ENCODE peak calls at places on chromosomes 7 and 10, in six cellular contexts. J, I, F, H, A and S are unnamed samples.
A peak's percentile ranks its signal among the peaks of the same experiment; 100 is the strongest.

GRCh38 chr7:99373086-99374066 is 1.2 kb upstream of the ARPC1B start:
- DNase-seq in A (no peak), F (no peak), I (no peak), H (no peak), J (no peak), S (no peak)

GRCh38 chr7:11923376-11923922 is 91.5 kb upstream of the THSD7A start:
- DNase-seq in A (no peak), I (no peak), F (no peak), H (no peak), J (no peak), S (no peak)

GRCh38 chr7:15461576-15461975 is 100.2 kb downstream of the AGMO start:
- DNase-seq in I (peak; percentile 84), F (no peak), H (peak; percentile 0), J (no peak), A (peak; percentile 74), S (no peak)

GRCh38 chr10:122176232-122176865 is 94.7 kb upstream of the BTBD16 start:
- DNase-seq in I (no peak), A (no peak), F (no peak), J (peak; percentile 56), H (no peak), S (no peak)

GRCh38 chr7:118129037-118129436 is 54.9 kb upstream of the LSM8 start:
- DNase-seq in F (no peak), J (no peak), H (no peak), I (no peak), A (no peak), S (no peak)

GRCh38 chr10:61164458-61165160 is 220.6 kb upstream of the RHOBTB1 start:
- DNase-seq in A (no peak), H (peak; percentile 3), I (peak; percentile 75), F (no peak), J (no peak), S (no peak)

GRCh38 chr10:27717851-27718250 is 27.8 kb downstream of the MKX start:
- DNase-seq in H (no peak), A (no peak), I (no peak), J (no peak), F (no peak), S (no peak)

GRCh38 chr10:85581357-85581756 is 785.2 kb downstream of the GRID1 start:
- DNase-seq in I (no peak), F (no peak), H (no peak), J (no peak), A (no peak), S (no peak)

GRCh38 chr10:6232846-6233724 is 30.4 kb downstream of the PFKFB3 start:
- DNase-seq in I (no peak), A (no peak), F (no peak), H (no peak), J (no peak), S (no peak)

GRCh38 chr7:47447621-47448349 is 134.1 kb downstream of the TNS3 start:
- DNase-seq in I (no peak), A (no peak), J (no peak), H (no peak), F (no peak), S (no peak)

GRCh38 chr10:31099664-31100063 is 68.0 kb upstream of the ZNF438 start:
- DNase-seq in J (no peak), A (no peak), F (no peak), H (peak; percentile 94), I (peak; percentile 96), S (no peak)

GRCh38 chr7:13279854-13280435 is 592.5 kb downstream of the ARL4A start:
- DNase-seq in J (peak; percentile 40), H (no peak), F (no peak), I (peak; percentile 29), A (no peak), S (no peak)

GRCh38 chr10:32374605-32375004 is 27.6 kb upstream of the EPC1 start:
- DNase-seq in I (no peak), H (no peak), A (no peak), F (no peak), J (no peak), S (no peak)

GRCh38 chr7:34453150-34453549 is 204.9 kb upstream of the NPSR1 start:
- DNase-seq in I (peak; percentile 18), A (no peak), J (no peak), F (no peak), H (no peak), S (no peak)

GRCh38 chr7:88344956-88345832 is 38.5 kb upstream of the STEAP4 start:
- DNase-seq in A (no peak), I (peak; percentile 39), H (no peak), F (no peak), J (peak; percentile 82), S (peak; percentile 80)

GRCh38 chr10:49359349-49360231 is 36.3 kb downstream of the DRGX start:
- DNase-seq in A (peak; percentile 11), F (no peak), J (no peak), I (peak; percentile 2), H (no peak), S (peak; percentile 92)

GRCh38 chr7:96004598-96004997 is 232.2 kb downstream of the DYNC1I1 start:
- DNase-seq in A (peak; percentile 47), J (no peak), I (no peak), H (no peak), F (no peak), S (no peak)

GRCh38 chr7:37346761-37347160 is 101.9 kb downstream of the ELMO1 start:
- DNase-seq in I (no peak), F (no peak), A (no peak), J (peak; percentile 28), H (no peak), S (no peak)

GRCh38 chr7:113083132-113083833 is 3.3 kb downstream of the GPR85 start:
- DNase-seq in A (no peak), F (no peak), H (no peak), I (no peak), J (peak; percentile 64), S (no peak)

GRCh38 chr7:152544481-152544927 is 108.7 kb upstream of the KMT2C start:
- DNase-seq in F (no peak), A (no peak), J (peak; percentile 20), I (no peak), H (no peak), S (no peak)

GRCh38 chr10:133326745-133327650 is 9.7 kb downstream of the CALY start:
- DNase-seq in A (no peak), F (no peak), H (no peak), I (no peak), J (no peak), S (no peak)

GRCh38 chr10:9863559-9864121 is 1154.0 kb upstream of the CELF2 start:
- DNase-seq in J (no peak), H (no peak), A (no peak), I (no peak), F (no peak), S (no peak)

GRCh38 chr7:138000081-138000701 is 1.7 kb downstream of the CREB3L2 start:
- DNase-seq in I (peak; percentile 32), A (peak; percentile 94), F (peak; percentile 80), H (peak; percentile 66), J (peak; percentile 79), S (peak; percentile 30)

GRCh38 chr10:22280078-22280477 is 36.1 kb upstream of the COMMD3 start:
- DNase-seq in J (no peak), H (no peak), I (no peak), F (no peak), A (no peak), S (no peak)

GRCh38 chr10:22278441-22278782 is 37.8 kb upstream of the COMMD3 start:
- DNase-seq in H (no peak), A (no peak), I (no peak), F (no peak), J (no peak), S (no peak)
- TF ChIP-seq CTCF in H (no peak), A (no peak), I (no peak), F (no peak), J (no peak), S (no peak)

DNA sequence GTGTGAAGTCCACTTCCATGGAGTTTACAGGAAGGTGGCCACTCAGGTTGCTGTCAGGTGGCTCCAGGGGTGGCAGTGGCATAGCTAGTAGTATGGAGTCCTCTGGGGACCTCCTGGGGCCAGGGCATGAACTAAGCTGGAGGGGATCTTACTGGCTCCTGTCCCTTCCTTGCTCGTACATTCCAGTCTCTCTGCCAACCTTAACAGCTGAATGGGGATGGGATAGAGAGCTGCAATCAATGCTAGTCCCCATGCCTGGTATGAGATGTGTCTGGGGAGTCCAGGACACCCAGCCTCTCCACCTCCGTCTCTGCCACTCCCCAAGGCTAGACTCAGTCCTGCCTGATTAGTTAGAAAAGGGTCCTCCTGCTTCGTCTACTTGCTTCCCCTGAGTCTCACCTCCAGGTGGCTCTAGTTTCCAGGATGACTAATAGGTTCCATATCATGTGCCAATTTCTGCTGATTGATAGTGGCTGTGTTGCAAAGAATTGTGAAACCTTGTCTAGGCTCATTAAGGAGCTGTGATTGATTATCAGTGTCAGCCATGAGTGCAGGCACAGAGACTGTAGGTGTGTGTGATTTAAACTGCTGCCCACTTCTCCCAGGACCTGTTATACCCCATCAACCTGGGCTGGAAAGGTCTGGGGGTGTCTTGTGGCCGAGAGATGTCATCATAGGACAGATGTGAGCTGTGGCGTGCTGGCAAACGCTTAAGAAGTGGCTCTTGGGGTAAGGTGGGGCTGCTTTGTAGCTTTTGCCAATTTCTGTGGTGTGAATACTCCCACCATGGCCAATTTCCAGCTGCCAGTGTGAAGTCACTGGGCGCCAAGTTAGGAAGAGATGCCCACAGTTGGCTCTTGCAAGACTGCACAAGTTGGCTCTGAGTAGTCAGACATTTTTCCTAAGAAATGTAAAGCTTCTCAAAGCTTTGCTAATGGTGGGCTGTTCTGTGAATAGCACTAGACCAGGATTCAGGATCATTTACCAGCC is 59.8 kb downstream of the COL13A1 start:
- DNase-seq in A (peak; percentile 74), F (no peak), H (peak; percentile 92), I (peak; percentile 93), J (no peak), S (no peak)
- TF ChIP-seq CTCF in A (no peak), F (no peak), H (peak; percentile 55), I (peak; percentile 47), J (peak; percentile 41), S (no peak)

DNA sequence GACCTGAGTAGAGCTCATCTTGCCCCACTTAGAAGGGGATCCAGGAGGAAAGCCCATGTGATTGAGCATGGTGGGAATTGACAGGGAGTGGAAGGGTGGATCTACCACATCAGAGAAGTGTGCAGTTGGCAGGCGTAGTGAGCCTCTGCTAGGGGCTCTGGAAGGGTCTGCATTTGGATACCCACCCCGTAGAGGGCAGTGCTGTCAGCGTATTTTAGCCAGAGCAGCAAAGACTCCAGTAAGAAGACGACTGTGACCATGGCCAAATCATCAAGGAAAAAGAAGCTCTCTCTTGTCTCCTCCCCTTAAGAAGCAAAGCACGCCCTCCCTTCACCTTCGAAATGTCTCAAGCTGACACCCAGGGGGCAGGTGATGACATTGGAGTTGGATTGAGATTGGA is 68.8 kb upstream of the INHBA start:
- DNase-seq in H (no peak), A (no peak), I (no peak), J (peak; percentile 7), F (no peak), S (no peak)
- TF ChIP-seq CTCF in H (no peak), A (no peak), I (no peak), J (peak; percentile 10), F (no peak), S (no peak)

GRCh38 chr10:11442001-11442773 is 169.3 kb downstream of the USP6NL start:
- DNase-seq in F (peak; percentile 50), I (no peak), A (no peak), H (no peak), J (no peak), S (no peak)

GRCh38 chr10:11443468-11444147 is 167.8 kb downstream of the USP6NL start:
- DNase-seq in I (no peak), H (no peak), F (no peak), J (no peak), A (no peak), S (no peak)

GRCh38 chr10:11446133-11446532 is 165.3 kb downstream of the USP6NL start:
- DNase-seq in A (no peak), J (no peak), H (no peak), F (no peak), I (no peak), S (no peak)

GRCh38 chr10:11444531-11445228 is 166.8 kb downstream of the USP6NL start:
- DNase-seq in H (no peak), J (no peak), F (no peak), A (no peak), I (no peak), S (no peak)

GRCh38 chr10:11444148-11444516 is 167.3 kb downstream of the USP6NL start:
- DNase-seq in F (peak; percentile 36), H (no peak), I (no peak), A (no peak), J (no peak), S (no peak)
- TF ChIP-seq CTCF in F (no peak), H (no peak), I (no peak), A (no peak), J (no peak), S (no peak)